ENCODE peak calls at places on chromosome X, in five cellular contexts. U is skeletal muscle cell, D is mesothelial cell of epicardium, T is AG20443, Z is fibroblast of mammary gland. B is an unnamed sample.

GRCh38 chrX:71053217-71053621 is 14.9 kb downstream of the SNX12 start:
- DNase-seq in T (no peak), Z (no peak), D (no peak), U (no peak), B (no peak)

GRCh38 chrX:123219916-123220315 is 35.8 kb downstream of the GRIA3 start:
- DNase-seq in Z (peak; percentile 1), U (no peak), D (no peak), T (no peak), B (no peak)

GRCh38 chrX:130179170-130179569 is 7.4 kb downstream of the RAB33A start:
- DNase-seq in D (no peak), Z (no peak), T (no peak), U (no peak), B (no peak)

GRCh38 chrX:41457618-41458192 is 10.6 kb downstream of the NYX start:
- DNase-seq in T (no peak), U (no peak), Z (no peak), D (no peak), B (no peak)

GRCh38 chrX:107707866-107708265 is 67.7 kb downstream of the TSC22D3 start:
- DNase-seq in D (no peak), U (no peak), Z (no peak), T (no peak), B (no peak)

GRCh38 chrX:33307954-33308353 is 96.6 kb upstream of the DMD start:
- DNase-seq in T (no peak), D (no peak), U (peak; percentile 18), Z (peak; percentile 57), B (no peak)

GRCh38 chrX:7574325-7574724 is 268.6 kb upstream of the VCX start:
- DNase-seq in T (peak; percentile 3), Z (peak; percentile 8), U (no peak), D (no peak), B (no peak)

GRCh38 chrX:10486373-10486772 is 134.0 kb downstream of the MID1 start:
- DNase-seq in D (no peak), Z (peak; percentile 87), T (peak; percentile 58), U (peak; percentile 60), B (peak; percentile 4)

GRCh38 chrX:7580127-7580526 is 262.8 kb upstream of the VCX start:
- DNase-seq in D (no peak), T (no peak), U (no peak), Z (no peak), B (no peak)

GRCh38 chrX:10620121-10620699 is at the start of gene MID1:
- DNase-seq in D (peak; percentile 39), U (peak; percentile 54), Z (peak; percentile 78), T (peak; percentile 74), B (peak; percentile 39)

GRCh38 chrX:16870861-16871584 is 861 bp upstream of the RBBP7 start:
- DNase-seq in Z (no peak), T (no peak), D (peak; percentile 45), U (no peak), B (no peak)

GRCh38 chrX:110008001-110008635 is 5.2 kb downstream of the TMEM164 start:
- DNase-seq in U (no peak), Z (no peak), T (no peak), D (no peak), B (no peak)

GRCh38 chrX:30971761-30972603 is 82.9 kb upstream of the TAB3 start:
- DNase-seq in U (no peak), D (no peak), Z (peak; percentile 54), T (peak; percentile 55), B (peak; percentile 12)

GRCh38 chrX:46770006-46770816 is 11.3 kb upstream of the SLC9A7 start:
- DNase-seq in U (no peak), Z (peak; percentile 79), D (no peak), T (peak; percentile 8), B (no peak)

GRCh38 chrX:44020693-44021092 is 47.5 kb upstream of the NDP start:
- DNase-seq in T (no peak), U (no peak), Z (no peak), D (no peak), B (no peak)

GRCh38 chrX:153457827-153458466 is 12.1 kb upstream of the TREX2 start:
- DNase-seq in Z (no peak), U (no peak), T (no peak), D (no peak), B (no peak)

GRCh38 chrX:47643926-47644325 is 6.4 kb downstream of the ELK1 start:
- DNase-seq in T (peak; percentile 17), D (no peak), Z (peak; percentile 47), U (no peak), B (no peak)

GRCh38 chrX:49041683-49042529 is 1.3 kb downstream of the TFE3 start:
- DNase-seq in Z (peak; percentile 68), U (peak; percentile 36), T (no peak), D (no peak), B (peak; percentile 35)

GRCh38 chrX:37302569-37302968 is 46.6 kb upstream of the PRRG1 start:
- DNase-seq in D (no peak), U (no peak), Z (peak; percentile 5), T (peak; percentile 33), B (no peak)

GRCh38 chrX:18278448-18278847 is 57.8 kb upstream of the BEND2 start:
- DNase-seq in T (no peak), D (no peak), Z (no peak), U (no peak), B (no peak)

GRCh38 chrX:41025926-41026325 is 59.3 kb upstream of the USP9X start:
- DNase-seq in T (no peak), D (no peak), Z (peak; percentile 20), U (no peak), B (no peak)

GRCh38 chrX:97563531-97564133 is 679.9 kb downstream of the RPA4 start:
- DNase-seq in T (peak; percentile 59), U (peak; percentile 11), Z (peak; percentile 61), D (no peak), B (peak; percentile 38)

GRCh38 chrX:116204947-116205346 is 34.4 kb downstream of the AGTR2 start:
- DNase-seq in D (no peak), T (peak; percentile 6), U (no peak), Z (peak; percentile 26), B (no peak)

GRCh38 chrX:18887821-18888205 is 96.1 kb downstream of the PHKA2 start:
- DNase-seq in U (no peak), Z (no peak), T (no peak), D (no peak), B (no peak)

GRCh38 chrX:83916525-83916924 is 55.6 kb downstream of the CYLC1 start:
- DNase-seq in D (no peak), U (no peak), T (peak; percentile 14), Z (peak; percentile 23), B (peak; percentile 0)

GRCh38 chrX:136710324-136710951 is 62.5 kb downstream of the CD40LG start:
- DNase-seq in D (no peak), T (no peak), Z (peak; percentile 44), U (peak; percentile 19), B (peak; percentile 41)

GRCh38 chrX:136708348-136708747 is 60.4 kb downstream of the CD40LG start:
- DNase-seq in T (peak; percentile 9), U (no peak), Z (no peak), D (no peak), B (no peak)

B was measured in kidney glomerular epithelial cell.